ENCODE peak calls at places on chromosomes 2 and 18, in eight cellular contexts. One of them, this sample, is unnamed.

GRCh38 chr2:167489307-167489706 is 601.0 kb downstream of the XIRP2 start:
- DNase-seq in nephron progenitor cell: no peak
- DNase-seq in Calu3: no peak
- DNase-seq in GM12865: no peak
- DNase-seq in stomach: no peak
- DNase-seq in pancreas: no peak
- DNase-seq in foreskin fibroblast: no peak
- DNase-seq in heart right ventricle: no peak
- DNase-seq in this sample: no peak

GRCh38 chr2:226524381-226524843 is 275.2 kb downstream of the IRS1 start:
- DNase-seq in nephron progenitor cell: no peak
- DNase-seq in Calu3: no peak
- DNase-seq in GM12865: no peak
- DNase-seq in stomach: no peak
- DNase-seq in pancreas: no peak
- DNase-seq in foreskin fibroblast: peak
- DNase-seq in heart right ventricle: no peak
- DNase-seq in this sample: no peak

GRCh38 chr2:162210385-162210784 is 32.9 kb downstream of the FAP start:
- DNase-seq in nephron progenitor cell: no peak
- DNase-seq in Calu3: no peak
- DNase-seq in GM12865: no peak
- DNase-seq in stomach: no peak
- DNase-seq in pancreas: no peak
- DNase-seq in foreskin fibroblast: peak
- DNase-seq in heart right ventricle: no peak
- DNase-seq in this sample: no peak

GRCh38 chr2:39661771-39662325 is 3.9 kb upstream of the TMEM178A start:
- DNase-seq in nephron progenitor cell: no peak
- DNase-seq in Calu3: no peak
- DNase-seq in GM12865: no peak
- DNase-seq in stomach: no peak
- DNase-seq in pancreas: no peak
- DNase-seq in foreskin fibroblast: no peak
- DNase-seq in heart right ventricle: no peak
- DNase-seq in this sample: no peak

GRCh38 chr2:149799296-149799695 is 211.7 kb upstream of the MMADHC start:
- DNase-seq in nephron progenitor cell: no peak
- DNase-seq in Calu3: peak
- DNase-seq in GM12865: peak
- DNase-seq in stomach: no peak
- DNase-seq in pancreas: no peak
- DNase-seq in foreskin fibroblast: peak
- DNase-seq in heart right ventricle: no peak
- DNase-seq in this sample: no peak

GRCh38 chr2:219079417-219079816 is 18.7 kb upstream of the IHH start:
- DNase-seq in nephron progenitor cell: no peak
- DNase-seq in Calu3: no peak
- DNase-seq in GM12865: no peak
- DNase-seq in stomach: peak
- DNase-seq in pancreas: no peak
- DNase-seq in foreskin fibroblast: peak
- DNase-seq in heart right ventricle: no peak
- DNase-seq in this sample: no peak

GRCh38 chr2:54569745-54570296 is 113.7 kb downstream of the SPTBN1 start:
- DNase-seq in nephron progenitor cell: no peak
- DNase-seq in Calu3: peak
- DNase-seq in GM12865: peak
- DNase-seq in stomach: peak
- DNase-seq in pancreas: no peak
- DNase-seq in foreskin fibroblast: no peak
- DNase-seq in heart right ventricle: no peak
- DNase-seq in this sample: no peak

GRCh38 chr18:41462946-41463345 is 492.1 kb upstream of the PIK3C3 start:
- DNase-seq in nephron progenitor cell: no peak
- DNase-seq in Calu3: no peak
- DNase-seq in GM12865: no peak
- DNase-seq in stomach: no peak
- DNase-seq in pancreas: no peak
- DNase-seq in foreskin fibroblast: no peak
- DNase-seq in heart right ventricle: no peak
- DNase-seq in this sample: no peak

GRCh38 chr2:47088371-47089082 is 66.6 kb downstream of the STPG4 start:
- DNase-seq in nephron progenitor cell: no peak
- DNase-seq in Calu3: no peak
- DNase-seq in GM12865: no peak
- DNase-seq in stomach: no peak
- DNase-seq in pancreas: no peak
- DNase-seq in foreskin fibroblast: no peak
- DNase-seq in heart right ventricle: no peak
- DNase-seq in this sample: no peak
- TF ChIP-seq CTCF in nephron progenitor cell: no peak
- TF ChIP-seq CTCF in Calu3: no peak
- TF ChIP-seq CTCF in GM12865: peak
- TF ChIP-seq CTCF in stomach: no peak
- TF ChIP-seq CTCF in pancreas: no peak
- TF ChIP-seq CTCF in foreskin fibroblast: peak
- TF ChIP-seq CTCF in heart right ventricle: peak
- TF ChIP-seq CTCF in this sample: no peak

DNA sequence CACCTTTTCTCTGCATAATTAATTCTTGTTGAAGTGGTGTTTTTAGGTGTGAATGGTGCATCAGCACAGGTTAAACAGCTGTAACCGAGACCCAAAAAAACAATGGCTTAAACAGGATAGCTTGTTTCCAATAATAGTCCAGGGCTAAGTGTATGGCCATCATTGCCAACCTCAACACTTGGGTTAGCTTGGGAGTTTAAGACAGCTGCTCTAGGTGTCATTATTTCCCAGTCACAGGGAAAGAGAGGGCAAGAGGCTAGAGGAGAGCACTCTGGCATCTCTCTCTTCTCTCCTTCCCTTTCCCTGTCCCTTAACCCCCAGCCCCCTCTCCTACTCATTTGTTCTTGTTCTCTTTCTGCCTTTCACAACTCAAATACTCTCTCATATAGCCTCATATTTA is 21.1 kb downstream of the BIRC6 start:
- DNase-seq in nephron progenitor cell: no peak
- DNase-seq in Calu3: no peak
- DNase-seq in GM12865: no peak
- DNase-seq in stomach: no peak
- DNase-seq in pancreas: no peak
- DNase-seq in foreskin fibroblast: no peak
- DNase-seq in heart right ventricle: no peak
- DNase-seq in this sample: no peak
- TF ChIP-seq CTCF in nephron progenitor cell: no peak
- TF ChIP-seq CTCF in Calu3: no peak
- TF ChIP-seq CTCF in GM12865: no peak
- TF ChIP-seq CTCF in stomach: no peak
- TF ChIP-seq CTCF in pancreas: no peak
- TF ChIP-seq CTCF in foreskin fibroblast: no peak
- TF ChIP-seq CTCF in heart right ventricle: no peak
- TF ChIP-seq CTCF in this sample: no peak

GRCh38 chr2:46294185-46294836 is 2.9 kb upstream of the EPAS1 start:
- DNase-seq in nephron progenitor cell: peak
- DNase-seq in Calu3: peak
- DNase-seq in GM12865: no peak
- DNase-seq in stomach: no peak
- DNase-seq in pancreas: no peak
- DNase-seq in foreskin fibroblast: no peak
- DNase-seq in heart right ventricle: no peak
- DNase-seq in this sample: no peak
- TF ChIP-seq CTCF in nephron progenitor cell: peak
- TF ChIP-seq CTCF in Calu3: peak
- TF ChIP-seq CTCF in GM12865: peak
- TF ChIP-seq CTCF in stomach: peak
- TF ChIP-seq CTCF in pancreas: no peak
- TF ChIP-seq CTCF in foreskin fibroblast: peak
- TF ChIP-seq CTCF in heart right ventricle: peak
- TF ChIP-seq CTCF in this sample: no peak

GRCh38 chr18:79397288-79397829 is 1.6 kb downstream of the NFATC1 start:
- DNase-seq in nephron progenitor cell: no peak
- DNase-seq in Calu3: no peak
- DNase-seq in GM12865: no peak
- DNase-seq in stomach: no peak
- DNase-seq in pancreas: no peak
- DNase-seq in foreskin fibroblast: no peak
- DNase-seq in heart right ventricle: no peak
- DNase-seq in this sample: no peak

GRCh38 chr18:79397830-79398761 is 2.4 kb downstream of the NFATC1 start:
- DNase-seq in nephron progenitor cell: no peak
- DNase-seq in Calu3: no peak
- DNase-seq in GM12865: no peak
- DNase-seq in stomach: no peak
- DNase-seq in pancreas: no peak
- DNase-seq in foreskin fibroblast: no peak
- DNase-seq in heart right ventricle: no peak
- DNase-seq in this sample: no peak

GRCh38 chr18:79395761-79396404 is at the start of gene NFATC1:
- DNase-seq in nephron progenitor cell: peak
- DNase-seq in Calu3: peak
- DNase-seq in GM12865: peak
- DNase-seq in stomach: peak
- DNase-seq in pancreas: peak
- DNase-seq in foreskin fibroblast: peak
- DNase-seq in heart right ventricle: peak
- DNase-seq in this sample: peak

GRCh38 chr18:79395308-79395640 is 456 bp upstream of the NFATC1 start:
- DNase-seq in nephron progenitor cell: no peak
- DNase-seq in Calu3: no peak
- DNase-seq in GM12865: no peak
- DNase-seq in stomach: no peak
- DNase-seq in pancreas: no peak
- DNase-seq in foreskin fibroblast: no peak
- DNase-seq in heart right ventricle: no peak
- DNase-seq in this sample: no peak

GRCh38 chr18:79396431-79397287 is 929 bp downstream of the NFATC1 start:
- DNase-seq in nephron progenitor cell: peak
- DNase-seq in Calu3: peak
- DNase-seq in GM12865: peak
- DNase-seq in stomach: no peak
- DNase-seq in pancreas: peak
- DNase-seq in foreskin fibroblast: peak
- DNase-seq in heart right ventricle: peak
- DNase-seq in this sample: no peak
- TF ChIP-seq CTCF in nephron progenitor cell: no peak
- TF ChIP-seq CTCF in Calu3: no peak
- TF ChIP-seq CTCF in GM12865: peak
- TF ChIP-seq CTCF in stomach: no peak
- TF ChIP-seq CTCF in pancreas: no peak
- TF ChIP-seq CTCF in foreskin fibroblast: peak
- TF ChIP-seq CTCF in heart right ventricle: peak
- TF ChIP-seq CTCF in this sample: no peak

GRCh38 chr18:35658112-35658511 is 76.6 kb downstream of the GALNT1 start:
- DNase-seq in nephron progenitor cell: no peak
- DNase-seq in Calu3: no peak
- DNase-seq in GM12865: no peak
- DNase-seq in stomach: no peak
- DNase-seq in pancreas: no peak
- DNase-seq in foreskin fibroblast: no peak
- DNase-seq in heart right ventricle: no peak
- DNase-seq in this sample: no peak

GRCh38 chr18:35662293-35663062 is 80.9 kb downstream of the GALNT1 start:
- DNase-seq in nephron progenitor cell: no peak
- DNase-seq in Calu3: no peak
- DNase-seq in GM12865: peak
- DNase-seq in stomach: no peak
- DNase-seq in pancreas: no peak
- DNase-seq in foreskin fibroblast: no peak
- DNase-seq in heart right ventricle: no peak
- DNase-seq in this sample: no peak

GRCh38 chr18:35661483-35662146 is 80.1 kb downstream of the GALNT1 start:
- DNase-seq in nephron progenitor cell: no peak
- DNase-seq in Calu3: no peak
- DNase-seq in GM12865: peak
- DNase-seq in stomach: no peak
- DNase-seq in pancreas: no peak
- DNase-seq in foreskin fibroblast: no peak
- DNase-seq in heart right ventricle: no peak
- DNase-seq in this sample: no peak
- TF ChIP-seq CTCF in nephron progenitor cell: no peak
- TF ChIP-seq CTCF in Calu3: no peak
- TF ChIP-seq CTCF in GM12865: no peak
- TF ChIP-seq CTCF in stomach: no peak
- TF ChIP-seq CTCF in pancreas: no peak
- TF ChIP-seq CTCF in foreskin fibroblast: peak
- TF ChIP-seq CTCF in heart right ventricle: peak
- TF ChIP-seq CTCF in this sample: no peak

GRCh38 chr2:100613719-100614118 is 50.9 kb downstream of the PDCL3 start:
- DNase-seq in nephron progenitor cell: no peak
- DNase-seq in Calu3: no peak
- DNase-seq in GM12865: no peak
- DNase-seq in stomach: no peak
- DNase-seq in pancreas: no peak
- DNase-seq in foreskin fibroblast: no peak
- DNase-seq in heart right ventricle: no peak
- DNase-seq in this sample: no peak

GRCh38 chr2:100614455-100615000 is 51.7 kb downstream of the PDCL3 start:
- DNase-seq in nephron progenitor cell: no peak
- DNase-seq in Calu3: no peak
- DNase-seq in GM12865: no peak
- DNase-seq in stomach: no peak
- DNase-seq in pancreas: no peak
- DNase-seq in foreskin fibroblast: no peak
- DNase-seq in heart right ventricle: no peak
- DNase-seq in this sample: no peak

GRCh38 chr2:100615471-100615870 is 52.7 kb downstream of the PDCL3 start:
- DNase-seq in nephron progenitor cell: no peak
- DNase-seq in Calu3: no peak
- DNase-seq in GM12865: no peak
- DNase-seq in stomach: no peak
- DNase-seq in pancreas: no peak
- DNase-seq in foreskin fibroblast: no peak
- DNase-seq in heart right ventricle: no peak
- DNase-seq in this sample: no peak

GRCh38 chr2:100616841-100617390 is 54.1 kb downstream of the PDCL3 start:
- DNase-seq in nephron progenitor cell: no peak
- DNase-seq in Calu3: no peak
- DNase-seq in GM12865: no peak
- DNase-seq in stomach: no peak
- DNase-seq in pancreas: no peak
- DNase-seq in foreskin fibroblast: no peak
- DNase-seq in heart right ventricle: no peak
- DNase-seq in this sample: no peak

GRCh38 chr2:100615886-100616285 is 53.1 kb downstream of the PDCL3 start:
- DNase-seq in nephron progenitor cell: no peak
- DNase-seq in Calu3: no peak
- DNase-seq in GM12865: no peak
- DNase-seq in stomach: no peak
- DNase-seq in pancreas: no peak
- DNase-seq in foreskin fibroblast: no peak
- DNase-seq in heart right ventricle: no peak
- DNase-seq in this sample: no peak
- TF ChIP-seq CTCF in nephron progenitor cell: no peak
- TF ChIP-seq CTCF in Calu3: no peak
- TF ChIP-seq CTCF in GM12865: no peak
- TF ChIP-seq CTCF in stomach: no peak
- TF ChIP-seq CTCF in pancreas: no peak
- TF ChIP-seq CTCF in foreskin fibroblast: no peak
- TF ChIP-seq CTCF in heart right ventricle: no peak
- TF ChIP-seq CTCF in this sample: no peak

This sample was measured in thoracic aorta.